ENCODE peak calls at places on chromosomes 12 and 14, in five cellular contexts. C, M, G, J and U are unnamed samples. For H3K9me3 and H3K36me3, the result is how much of the 10 kb centered on the place peaks cover.

GRCh38 chr12:132834181-132834711 is 5.6 kb upstream of the GOLGA3 start:
- DNase-seq in C (no peak), M (no peak), G (no peak), J (no peak), U (no peak)

GRCh38 chr12:13099910-13100609 is 3.4 kb downstream of the GSG1 start:
- DNase-seq in C (no peak), J (no peak), M (no peak), G (no peak), U (no peak)

GRCh38 chr12:68242777-68243176 is 10.6 kb downstream of the IL22 start:
- DNase-seq in M (no peak), C (no peak), G (no peak), J (no peak), U (no peak)

GRCh38 chr14:105168496-105168978 is at the start of gene JAG2:
- DNase-seq in C (no peak), G (peak), M (no peak), J (no peak), U (peak)

GRCh38 chr14:73870525-73871235 is 16.0 kb upstream of the ZNF410 start:
- DNase-seq in C (no peak), J (no peak), M (no peak), G (no peak), U (no peak)

GRCh38 chr14:75864352-75864751 is 117.4 kb downstream of the TGFB3 start:
- DNase-seq in J (no peak), C (no peak), G (no peak), M (no peak), U (no peak)

GRCh38 chr12:120599672-120600537 is 18.7 kb upstream of the POP5 start:
- DNase-seq in J (no peak), G (no peak), C (no peak), M (no peak), U (no peak)

GRCh38 chr12:43957732-43958131 is 121.9 kb downstream of the TMEM117 start:
- DNase-seq in M (no peak), J (no peak), G (peak), C (peak), U (no peak)

GRCh38 chr12:49287876-49288275 is 7.1 kb upstream of the PRPH start:
- DNase-seq in J (peak), C (no peak), G (no peak), M (no peak), U (peak)

GRCh38 chr12:92796650-92797049 is 93.9 kb downstream of the PLEKHG7 start:
- DNase-seq in G (no peak), J (no peak), M (no peak), C (no peak), U (no peak)

GRCh38 chr14:65290830-65291229 is 121.7 kb upstream of the FUT8 start:
- DNase-seq in G (no peak), M (no peak), C (peak), J (no peak), U (no peak)

GRCh38 chr14:97021571-97022171 is 224.5 kb downstream of the VRK1 start:
- DNase-seq in G (no peak), M (no peak), C (no peak), J (no peak), U (no peak)

GRCh38 chr12:128729628-128730121 is 94.1 kb downstream of the SLC15A4 start:
- DNase-seq in G (no peak), M (no peak), J (no peak), C (peak), U (no peak)

GRCh38 chr12:49893753-49894752 is 9.6 kb downstream of the FAIM2 start:
- DNase-seq in M (no peak), G (no peak), J (no peak), C (no peak), U (no peak)

GRCh38 chr12:55847603-55848329 is 5.0 kb upstream of the MMP19 start:
- DNase-seq in J (peak), G (peak), M (peak), C (peak), U (peak)

GRCh38 chr12:12779529-12779928 is 5.9 kb upstream of the APOLD1 start:
- DNase-seq in G (no peak), C (peak), M (no peak), J (no peak), U (no peak)

GRCh38 chr14:94322648-94323570 is at the start of gene SERPINA6:
- DNase-seq in M (no peak), C (peak), G (no peak), J (no peak), U (no peak)

GRCh38 chr12:110314308-110314707 is 33.3 kb downstream of the ATP2A2 start:
- DNase-seq in C (peak), J (no peak), M (no peak), G (no peak), U (no peak)

GRCh38 chr12:120439646-120440247 is 1.8 kb downstream of the COX6A1 start:
- DNase-seq in J (peak), G (peak), M (no peak), C (peak), U (peak)

GRCh38 chr14:41449057-41449456 is 157.6 kb upstream of the LRFN5 start:
- DNase-seq in J (no peak), G (no peak), C (no peak), M (no peak), U (no peak)

GRCh38 chr12:85445060-85445938 is 165.3 kb downstream of the ALX1 start:
- DNase-seq in J (no peak), M (no peak), C (no peak), G (no peak), U (no peak)

GRCh38 chr12:92898755-92899154 is 30.3 kb downstream of the EEA1 start:
- DNase-seq in G (no peak), C (no peak), M (no peak), J (no peak), U (no peak)

GRCh38 chr12:109732321-109733305 is 19.0 kb downstream of the FAM222A start:
- DNase-seq in G (no peak), M (peak), J (peak), C (no peak), U (peak)

GRCh38 chr14:62691613-62692489 is 353.4 kb downstream of the KCNH5 start:
- DNase-seq in G (no peak), J (no peak), M (no peak), C (peak), U (no peak)

GRCh38 chr12:115570271-115570777 is 707.2 kb downstream of the MED13L start:
- DNase-seq in M (no peak), G (no peak), J (no peak), C (no peak), U (no peak)

GRCh38 chr12:115569694-115570093 is 707.8 kb downstream of the MED13L start:
- DNase-seq in M (no peak), G (no peak), J (no peak), C (peak), U (no peak)

GRCh38 chr12:115572440-115572839 is 705.1 kb downstream of the MED13L start:
- DNase-seq in C (no peak), J (no peak), M (no peak), G (no peak), U (no peak)

GRCh38 chr12:115571027-115571426 is 706.5 kb downstream of the MED13L start:
- DNase-seq in J (no peak), G (no peak), M (no peak), C (no peak), U (no peak)

DNA sequence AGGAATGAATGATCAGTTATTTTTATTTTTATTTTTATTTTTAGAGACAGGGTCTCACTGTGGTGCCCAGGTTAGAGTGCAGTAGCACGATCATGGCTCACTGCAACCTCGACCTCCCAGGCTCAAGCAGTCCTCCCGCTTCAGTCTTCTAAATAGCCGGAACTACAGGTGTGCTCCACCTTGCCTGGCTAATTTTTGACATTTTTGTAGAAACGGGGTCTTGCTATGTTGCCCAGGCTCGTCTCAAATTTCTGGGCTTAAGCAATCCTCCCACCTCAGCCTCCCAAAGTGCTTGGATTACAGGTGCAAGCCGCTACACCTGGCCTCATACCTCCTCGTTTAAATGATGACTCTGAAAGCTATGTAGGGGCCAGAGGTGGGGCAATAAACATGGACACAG is 706.0 kb downstream of the MED13L start:
- DNase-seq in J (no peak), G (no peak), C (no peak), M (no peak), U (no peak)
- H3K9me3 ChIP-seq in J (under half), G (under half), C (under half), M (under half), U (under half)

DNA sequence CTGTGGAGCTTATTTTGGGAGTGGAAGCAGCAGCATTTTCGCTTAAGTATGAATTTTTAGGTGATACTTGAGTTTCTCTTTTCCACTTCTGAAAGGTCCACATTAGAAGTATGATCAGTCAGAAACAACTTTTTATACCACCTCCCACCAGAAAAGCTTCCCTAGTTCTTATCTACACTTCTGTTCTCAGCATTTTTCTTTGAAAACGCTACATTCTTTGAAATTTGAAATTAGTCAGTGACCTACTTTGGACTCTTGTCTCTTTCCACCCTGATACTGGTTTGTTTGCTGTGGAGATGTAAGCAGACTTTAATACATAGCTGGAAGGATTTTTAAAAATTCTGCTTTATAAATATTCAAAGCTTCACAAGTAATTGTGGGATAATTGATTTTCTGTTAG is 22.2 kb downstream of the PCBP2 start:
- DNase-seq in G (no peak), M (no peak), J (no peak), C (no peak), U (no peak)
- H3K36me3 ChIP-seq in G (half or more), M (under half), J (under half), C (under half), U (half or more)

DNA sequence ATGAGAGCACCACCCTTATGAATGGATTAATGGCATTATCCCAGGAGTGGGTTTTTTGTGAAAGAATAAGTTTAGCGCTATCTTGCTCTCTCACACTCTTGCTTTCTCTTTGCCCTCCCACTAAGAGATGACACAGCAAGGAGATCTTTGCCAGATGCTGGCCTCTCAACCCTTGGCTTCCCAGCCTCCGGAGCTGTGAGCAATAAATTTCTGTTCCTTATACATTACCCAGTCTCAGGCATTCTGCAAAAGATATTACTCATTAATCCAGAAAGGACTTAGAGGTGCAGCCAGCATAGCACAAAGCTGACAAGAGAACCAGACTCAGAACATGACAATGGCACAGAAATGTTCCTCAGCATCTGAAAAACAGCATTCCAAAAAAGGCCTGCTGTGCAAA is 190.6 kb downstream of the ITPR2 start:
- DNase-seq in G (no peak), J (no peak), M (no peak), C (no peak), U (no peak)
- H3K27ac ChIP-seq in G (no peak), J (no peak), M (no peak), C (no peak), U (no peak)

DNA sequence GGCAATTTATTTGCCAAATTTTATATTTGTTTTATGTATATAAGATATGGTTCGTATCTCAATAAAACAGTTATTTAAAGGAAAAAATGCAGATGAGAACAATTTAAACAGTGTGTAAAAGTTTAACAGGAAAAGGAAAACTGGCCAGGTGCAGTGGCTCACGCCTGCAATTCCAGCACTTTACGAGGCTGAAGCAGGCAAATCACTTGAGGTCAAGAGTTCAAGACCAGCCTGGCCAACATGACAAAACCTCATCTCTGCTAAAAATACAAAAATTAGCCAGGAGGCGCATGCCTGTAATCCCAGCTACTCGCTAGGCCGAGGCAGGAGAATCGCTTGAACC is 22.3 kb downstream of the G2E3 start:
- DNase-seq in G (no peak), C (no peak), J (no peak), M (no peak), U (no peak)
- H3K9me3 ChIP-seq in G (under half), C (under half), J (under half), M (under half), U (under half)